ENCODE peak calls at places on chromosomes 11 and 22, in nine cellular contexts. One of them, this sample, is unnamed.

GRCh38 chr11:102158151-102158734 is 48.0 kb downstream of the YAP1 start:
- DNase-seq in cardiac fibroblast: no peak
- DNase-seq in CD8-positive, alpha-beta T cell: no peak
- DNase-seq in adrenal gland: no peak
- DNase-seq in mesothelial cell of epicardium: no peak
- DNase-seq in AG09309: no peak
- DNase-seq in nephron progenitor cell: no peak
- DNase-seq in left lung: no peak
- DNase-seq in spleen: no peak
- DNase-seq in this sample: no peak

GRCh38 chr11:123558536-123559315 is 95.7 kb downstream of the SCN3B start:
- DNase-seq in adrenal gland: no peak
- DNase-seq in left lung: no peak
- DNase-seq in nephron progenitor cell: no peak
- DNase-seq in cardiac fibroblast: no peak
- DNase-seq in spleen: no peak
- DNase-seq in CD8-positive, alpha-beta T cell: no peak
- DNase-seq in AG09309: no peak
- DNase-seq in mesothelial cell of epicardium: no peak
- DNase-seq in this sample: no peak

GRCh38 chr11:95867105-95867504 is 56.8 kb downstream of the MTMR2 start:
- DNase-seq in CD8-positive, alpha-beta T cell: no peak
- DNase-seq in adrenal gland: no peak
- DNase-seq in left lung: no peak
- DNase-seq in mesothelial cell of epicardium: no peak
- DNase-seq in AG09309: no peak
- DNase-seq in cardiac fibroblast: no peak
- DNase-seq in spleen: no peak
- DNase-seq in nephron progenitor cell: no peak
- DNase-seq in this sample: no peak

GRCh38 chr11:69372589-69373250 is 78.8 kb downstream of the MYEOV start:
- DNase-seq in AG09309: no peak
- DNase-seq in adrenal gland: peak; percentile 3
- DNase-seq in cardiac fibroblast: no peak
- DNase-seq in CD8-positive, alpha-beta T cell: peak; percentile 15
- DNase-seq in left lung: no peak
- DNase-seq in nephron progenitor cell: no peak
- DNase-seq in spleen: peak; percentile 47
- DNase-seq in mesothelial cell of epicardium: peak; percentile 27
- DNase-seq in this sample: peak; percentile 4

GRCh38 chr11:132962026-132962425 is 570.3 kb downstream of the OPCML start:
- DNase-seq in CD8-positive, alpha-beta T cell: no peak
- DNase-seq in adrenal gland: no peak
- DNase-seq in mesothelial cell of epicardium: no peak
- DNase-seq in cardiac fibroblast: peak; percentile 15
- DNase-seq in left lung: no peak
- DNase-seq in nephron progenitor cell: no peak
- DNase-seq in spleen: no peak
- DNase-seq in AG09309: peak; percentile 39
- DNase-seq in this sample: no peak

GRCh38 chr11:31958086-31958735 is 132.7 kb upstream of the RCN1 start:
- DNase-seq in mesothelial cell of epicardium: peak; percentile 77
- DNase-seq in cardiac fibroblast: peak; percentile 66
- DNase-seq in AG09309: no peak
- DNase-seq in adrenal gland: peak; percentile 75
- DNase-seq in CD8-positive, alpha-beta T cell: peak; percentile 56
- DNase-seq in spleen: peak; percentile 80
- DNase-seq in nephron progenitor cell: peak; percentile 85
- DNase-seq in left lung: peak; percentile 56
- DNase-seq in this sample: peak; percentile 46

GRCh38 chr11:7486731-7487130 is 1.4 kb downstream of the OLFML1 start:
- DNase-seq in spleen: no peak
- DNase-seq in mesothelial cell of epicardium: peak; percentile 39
- DNase-seq in left lung: no peak
- DNase-seq in AG09309: no peak
- DNase-seq in nephron progenitor cell: no peak
- DNase-seq in adrenal gland: no peak
- DNase-seq in cardiac fibroblast: no peak
- DNase-seq in CD8-positive, alpha-beta T cell: no peak
- DNase-seq in this sample: no peak

GRCh38 chr11:102347526-102348331 is 715 bp downstream of the BIRC2 start:
- DNase-seq in left lung: no peak
- DNase-seq in mesothelial cell of epicardium: no peak
- DNase-seq in spleen: no peak
- DNase-seq in AG09309: no peak
- DNase-seq in CD8-positive, alpha-beta T cell: no peak
- DNase-seq in nephron progenitor cell: no peak
- DNase-seq in cardiac fibroblast: peak; percentile 48
- DNase-seq in adrenal gland: peak; percentile 14
- DNase-seq in this sample: no peak

GRCh38 chr11:57972013-57972367 is 51.7 kb upstream of the OR9Q1 start:
- DNase-seq in spleen: no peak
- DNase-seq in left lung: no peak
- DNase-seq in adrenal gland: no peak
- DNase-seq in cardiac fibroblast: no peak
- DNase-seq in CD8-positive, alpha-beta T cell: no peak
- DNase-seq in nephron progenitor cell: no peak
- DNase-seq in AG09309: no peak
- DNase-seq in mesothelial cell of epicardium: no peak
- DNase-seq in this sample: no peak

GRCh38 chr11:132234878-132235277 is 864.5 kb downstream of the NTM start:
- DNase-seq in CD8-positive, alpha-beta T cell: no peak
- DNase-seq in adrenal gland: no peak
- DNase-seq in left lung: no peak
- DNase-seq in AG09309: peak; percentile 29
- DNase-seq in cardiac fibroblast: peak; percentile 16
- DNase-seq in nephron progenitor cell: no peak
- DNase-seq in mesothelial cell of epicardium: no peak
- DNase-seq in spleen: no peak
- DNase-seq in this sample: no peak

GRCh38 chr22:49568751-49569285 is 258.9 kb downstream of the BRD1 start:
- DNase-seq in mesothelial cell of epicardium: no peak
- DNase-seq in spleen: peak; percentile 84
- DNase-seq in CD8-positive, alpha-beta T cell: no peak
- DNase-seq in AG09309: no peak
- DNase-seq in nephron progenitor cell: no peak
- DNase-seq in left lung: peak; percentile 19
- DNase-seq in adrenal gland: no peak
- DNase-seq in cardiac fibroblast: no peak
- DNase-seq in this sample: peak; percentile 12

GRCh38 chr11:34640050-34640971 is 19.4 kb downstream of the EHF start:
- DNase-seq in mesothelial cell of epicardium: no peak
- DNase-seq in AG09309: no peak
- DNase-seq in adrenal gland: peak; percentile 36
- DNase-seq in cardiac fibroblast: no peak
- DNase-seq in nephron progenitor cell: no peak
- DNase-seq in CD8-positive, alpha-beta T cell: no peak
- DNase-seq in spleen: no peak
- DNase-seq in left lung: peak; percentile 78
- DNase-seq in this sample: no peak

GRCh38 chr11:131099746-131100145 is 183.5 kb upstream of the SNX19 start:
- DNase-seq in AG09309: no peak
- DNase-seq in spleen: no peak
- DNase-seq in adrenal gland: no peak
- DNase-seq in nephron progenitor cell: no peak
- DNase-seq in cardiac fibroblast: no peak
- DNase-seq in mesothelial cell of epicardium: no peak
- DNase-seq in left lung: no peak
- DNase-seq in CD8-positive, alpha-beta T cell: no peak
- DNase-seq in this sample: no peak

GRCh38 chr22:25161017-25161915 is 38.4 kb upstream of the CRYBB3 start:
- DNase-seq in nephron progenitor cell: no peak
- DNase-seq in CD8-positive, alpha-beta T cell: no peak
- DNase-seq in left lung: no peak
- DNase-seq in cardiac fibroblast: no peak
- DNase-seq in AG09309: no peak
- DNase-seq in spleen: no peak
- DNase-seq in adrenal gland: no peak
- DNase-seq in mesothelial cell of epicardium: no peak
- DNase-seq in this sample: no peak

GRCh38 chr11:1731451-1732059 is 18.8 kb downstream of the IFITM10 start:
- DNase-seq in AG09309: no peak
- DNase-seq in cardiac fibroblast: no peak
- DNase-seq in mesothelial cell of epicardium: no peak
- DNase-seq in CD8-positive, alpha-beta T cell: no peak
- DNase-seq in adrenal gland: no peak
- DNase-seq in left lung: no peak
- DNase-seq in spleen: no peak
- DNase-seq in nephron progenitor cell: no peak
- DNase-seq in this sample: no peak

GRCh38 chr22:31327786-31328544 is 18.2 kb downstream of the PATZ1 start:
- DNase-seq in cardiac fibroblast: no peak
- DNase-seq in spleen: no peak
- DNase-seq in mesothelial cell of epicardium: no peak
- DNase-seq in CD8-positive, alpha-beta T cell: no peak
- DNase-seq in adrenal gland: no peak
- DNase-seq in left lung: no peak
- DNase-seq in AG09309: no peak
- DNase-seq in nephron progenitor cell: no peak
- DNase-seq in this sample: no peak

GRCh38 chr22:31329029-31329428 is 17.1 kb downstream of the PATZ1 start:
- DNase-seq in AG09309: no peak
- DNase-seq in mesothelial cell of epicardium: no peak
- DNase-seq in cardiac fibroblast: no peak
- DNase-seq in nephron progenitor cell: no peak
- DNase-seq in spleen: peak; percentile 67
- DNase-seq in left lung: no peak
- DNase-seq in adrenal gland: no peak
- DNase-seq in CD8-positive, alpha-beta T cell: no peak
- DNase-seq in this sample: no peak

GRCh38 chr22:31329453-31330215 is 16.5 kb downstream of the PATZ1 start:
- DNase-seq in left lung: no peak
- DNase-seq in cardiac fibroblast: no peak
- DNase-seq in nephron progenitor cell: no peak
- DNase-seq in adrenal gland: no peak
- DNase-seq in AG09309: no peak
- DNase-seq in spleen: no peak
- DNase-seq in mesothelial cell of epicardium: no peak
- DNase-seq in CD8-positive, alpha-beta T cell: no peak
- DNase-seq in this sample: no peak

GRCh38 chr22:31326877-31327276 is 19.3 kb downstream of the PATZ1 start:
- DNase-seq in adrenal gland: no peak
- DNase-seq in spleen: no peak
- DNase-seq in CD8-positive, alpha-beta T cell: no peak
- DNase-seq in nephron progenitor cell: no peak
- DNase-seq in mesothelial cell of epicardium: no peak
- DNase-seq in AG09309: no peak
- DNase-seq in left lung: no peak
- DNase-seq in cardiac fibroblast: no peak
- DNase-seq in this sample: no peak

DNA sequence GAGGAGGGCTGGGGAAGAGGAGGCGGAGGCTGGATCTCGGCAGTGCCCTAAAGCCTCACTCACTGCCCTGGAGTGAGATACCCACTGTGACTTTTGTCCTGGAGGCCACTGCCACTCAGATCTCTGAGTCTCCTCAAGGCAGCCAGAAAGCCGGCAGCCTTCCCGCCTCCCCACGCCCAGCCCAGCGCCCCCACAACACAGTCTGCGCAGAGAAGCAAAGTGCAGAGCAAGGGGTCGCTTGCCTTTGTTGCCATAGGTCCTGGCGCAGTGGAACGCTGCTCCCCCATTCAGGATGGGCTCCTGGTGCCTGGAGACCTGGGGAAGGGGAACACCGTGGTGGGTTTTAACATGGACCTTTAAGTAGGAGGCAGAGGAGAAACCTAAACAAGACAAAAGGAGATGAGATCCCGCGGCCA is 17.6 kb downstream of the PATZ1 start:
- DNase-seq in nephron progenitor cell: no peak
- DNase-seq in AG09309: no peak
- DNase-seq in cardiac fibroblast: no peak
- DNase-seq in CD8-positive, alpha-beta T cell: no peak
- DNase-seq in spleen: no peak
- DNase-seq in left lung: no peak
- DNase-seq in mesothelial cell of epicardium: no peak
- DNase-seq in adrenal gland: no peak
- DNase-seq in this sample: no peak
- TF ChIP-seq CTCF in nephron progenitor cell: no peak
- TF ChIP-seq CTCF in AG09309: no peak
- TF ChIP-seq CTCF in cardiac fibroblast: no peak
- TF ChIP-seq CTCF in CD8-positive, alpha-beta T cell: no peak
- TF ChIP-seq CTCF in spleen: no peak
- TF ChIP-seq CTCF in left lung: no peak
- TF ChIP-seq CTCF in mesothelial cell of epicardium: no peak
- TF ChIP-seq CTCF in adrenal gland: no peak
- TF ChIP-seq CTCF in this sample: no peak

DNA sequence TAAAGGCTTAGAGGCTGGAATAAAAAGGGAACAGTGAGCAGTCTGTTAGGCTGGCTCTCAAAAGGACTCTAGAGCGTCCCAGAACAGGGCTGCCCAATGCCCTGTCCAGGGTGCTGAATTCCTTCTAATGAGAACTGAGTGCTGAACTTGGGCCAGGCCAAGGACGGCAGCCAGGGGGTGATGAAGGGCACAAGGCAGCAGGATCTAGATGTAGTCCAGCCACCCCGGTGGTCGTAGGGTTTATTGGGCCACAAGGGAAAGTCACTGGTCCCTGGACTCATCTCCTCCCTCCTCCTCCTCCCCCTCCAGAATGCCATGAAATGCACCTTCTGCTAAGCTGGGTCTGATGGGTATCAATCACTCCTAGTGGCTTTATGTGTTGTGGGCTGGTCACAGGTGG is 19.2 kb downstream of the NPTXR start:
- DNase-seq in spleen: no peak
- DNase-seq in CD8-positive, alpha-beta T cell: peak; percentile 54
- DNase-seq in AG09309: no peak
- DNase-seq in adrenal gland: peak; percentile 67
- DNase-seq in nephron progenitor cell: peak; percentile 90
- DNase-seq in cardiac fibroblast: peak; percentile 79
- DNase-seq in mesothelial cell of epicardium: peak; percentile 80
- DNase-seq in left lung: no peak
- DNase-seq in this sample: peak; percentile 27
- TF ChIP-seq CTCF in spleen: no peak
- TF ChIP-seq CTCF in CD8-positive, alpha-beta T cell: no peak
- TF ChIP-seq CTCF in AG09309: peak; percentile 57
- TF ChIP-seq CTCF in adrenal gland: peak; percentile 33
- TF ChIP-seq CTCF in nephron progenitor cell: peak; percentile 62
- TF ChIP-seq CTCF in cardiac fibroblast: peak; percentile 78
- TF ChIP-seq CTCF in mesothelial cell of epicardium: peak; percentile 22
- TF ChIP-seq CTCF in left lung: no peak
- TF ChIP-seq CTCF in this sample: no peak

GRCh38 chr11:18722293-18722637 is 3.7 kb downstream of the IGSF22 start:
- DNase-seq in spleen: no peak
- DNase-seq in left lung: no peak
- DNase-seq in AG09309: no peak
- DNase-seq in mesothelial cell of epicardium: no peak
- DNase-seq in adrenal gland: no peak
- DNase-seq in nephron progenitor cell: no peak
- DNase-seq in CD8-positive, alpha-beta T cell: no peak
- DNase-seq in cardiac fibroblast: no peak
- DNase-seq in this sample: no peak
- TF ChIP-seq CTCF in spleen: no peak
- TF ChIP-seq CTCF in left lung: no peak
- TF ChIP-seq CTCF in AG09309: no peak
- TF ChIP-seq CTCF in mesothelial cell of epicardium: peak; percentile 63
- TF ChIP-seq CTCF in adrenal gland: no peak
- TF ChIP-seq CTCF in nephron progenitor cell: peak; percentile 24
- TF ChIP-seq CTCF in CD8-positive, alpha-beta T cell: peak; percentile 57
- TF ChIP-seq CTCF in cardiac fibroblast: no peak
- TF ChIP-seq CTCF in this sample: peak; percentile 34

GRCh38 chr22:20815477-20816050 is 41.7 kb downstream of the SERPIND1 start:
- DNase-seq in adrenal gland: no peak
- DNase-seq in spleen: no peak
- DNase-seq in cardiac fibroblast: no peak
- DNase-seq in AG09309: no peak
- DNase-seq in left lung: no peak
- DNase-seq in mesothelial cell of epicardium: no peak
- DNase-seq in nephron progenitor cell: no peak
- DNase-seq in CD8-positive, alpha-beta T cell: no peak
- DNase-seq in this sample: no peak
- TF ChIP-seq CTCF in adrenal gland: no peak
- TF ChIP-seq CTCF in spleen: no peak
- TF ChIP-seq CTCF in cardiac fibroblast: no peak
- TF ChIP-seq CTCF in AG09309: no peak
- TF ChIP-seq CTCF in left lung: no peak
- TF ChIP-seq CTCF in mesothelial cell of epicardium: no peak
- TF ChIP-seq CTCF in nephron progenitor cell: no peak
- TF ChIP-seq CTCF in CD8-positive, alpha-beta T cell: no peak
- TF ChIP-seq CTCF in this sample: no peak

This sample was measured in natural killer cell.